ENCODE peak calls at places on chromosome 6, in nine cellular contexts. U, S, N, F, Y, R, A, D and V are unnamed samples.

GRCh38 chr6:85865665-85866372 is 223.1 kb upstream of the SYNCRIP start:
- DNase-seq in R (peak), D (peak), S (peak), Y (peak), A (no peak), F (no peak), U (no peak), N (no peak), V (peak)

GRCh38 chr6:14555804-14556203 is 438.2 kb downstream of the CD83 start:
- DNase-seq in R (no peak), D (no peak), U (no peak), S (no peak), N (no peak), F (no peak), A (no peak), Y (no peak), V (no peak)

GRCh38 chr6:150152891-150153876 is 10.3 kb downstream of the PPP1R14C start:
- DNase-seq in D (no peak), R (no peak), U (no peak), F (no peak), A (no peak), N (no peak), S (no peak), Y (no peak), V (no peak)

GRCh38 chr6:44530209-44530909 is 142.9 kb downstream of the CDC5L start:
- DNase-seq in F (no peak), D (peak), N (no peak), S (no peak), Y (no peak), A (no peak), R (no peak), U (no peak), V (no peak)

GRCh38 chr6:168968228-168968627 is 285.4 kb downstream of the THBS2 start:
- DNase-seq in F (no peak), R (peak), Y (peak), S (peak), D (peak), N (no peak), A (peak), U (peak), V (peak)

GRCh38 chr6:157980288-157981131 is 1.2 kb upstream of the SYNJ2 start:
- DNase-seq in R (no peak), S (no peak), F (no peak), N (no peak), D (no peak), Y (no peak), A (no peak), U (no peak), V (no peak)

GRCh38 chr6:16651871-16652270 is 109.4 kb downstream of the ATXN1 start:
- DNase-seq in N (no peak), R (no peak), D (no peak), F (no peak), Y (no peak), U (no peak), S (no peak), A (no peak), V (no peak)

GRCh38 chr6:157615411-157615763 is 207.7 kb upstream of the SNX9 start:
- DNase-seq in Y (no peak), R (no peak), U (no peak), D (no peak), A (no peak), F (no peak), N (peak), S (no peak), V (no peak)

GRCh38 chr6:154414021-154414813 is 57.6 kb upstream of the IPCEF1 start:
- DNase-seq in A (no peak), F (no peak), S (no peak), N (no peak), R (no peak), Y (no peak), D (no peak), U (no peak), V (no peak)

GRCh38 chr6:79543886-79544285 is 6.7 kb upstream of the LCA5 start:
- DNase-seq in D (no peak), S (no peak), R (no peak), Y (no peak), A (no peak), U (no peak), F (no peak), N (no peak), V (no peak)

GRCh38 chr6:63597142-63598000 is 25.1 kb downstream of the LOC128125822 start:
- DNase-seq in U (peak), D (no peak), F (no peak), S (no peak), A (no peak), R (no peak), N (no peak), Y (no peak), V (peak)

GRCh38 chr6:31098449-31098938 is 13.9 kb downstream of the C6orf15 start:
- DNase-seq in D (no peak), A (no peak), S (no peak), Y (no peak), F (no peak), N (no peak), R (no peak), U (no peak), V (no peak)